ENCODE peak calls at places on chromosome 19, in five cellular contexts. R is GM23338, U is K562, K is breast epithelium, I is prostate gland. S is an unnamed sample.

GRCh38 chr19:719636-720377 is 11.1 kb downstream of the PALM start:
- DNase-seq in R (peak; percentile 49), U (peak; percentile 86), K (no peak), I (no peak), S (no peak)

GRCh38 chr19:53958168-53958571 is 4.6 kb upstream of the CACNG8 start:
- DNase-seq in R (peak; percentile 96), U (no peak), K (no peak), I (no peak), S (no peak)

GRCh38 chr19:37942516-37942902 is 35.5 kb downstream of the SIPA1L3 start:
- DNase-seq in R (no peak), U (no peak), K (no peak), I (no peak), S (no peak)

GRCh38 chr19:51398096-51398704 is 7.8 kb upstream of the C19orf84 start:
- DNase-seq in R (peak; percentile 70), U (peak; percentile 34), K (no peak), I (no peak), S (no peak)

GRCh38 chr19:2449019-2449418 is 7.7 kb downstream of the LMNB2 start:
- DNase-seq in R (no peak), U (no peak), K (no peak), I (no peak), S (no peak)

GRCh38 chr19:29805026-29805925 is 6.5 kb upstream of the CCNE1 start:
- DNase-seq in R (no peak), U (no peak), K (no peak), I (no peak), S (no peak)

GRCh38 chr19:34577056-34577455 is 95.5 kb downstream of the WTIP start:
- DNase-seq in R (peak; percentile 36), U (no peak), K (no peak), I (no peak), S (no peak)

GRCh38 chr19:11457831-11458230 is 22.4 kb downstream of the PRKCSH start:
- DNase-seq in R (no peak), U (peak; percentile 6), K (no peak), I (no peak), S (no peak)

GRCh38 chr19:41203371-41203770 is 10.4 kb downstream of the CYP2S1 start:
- DNase-seq in R (no peak), U (no peak), K (no peak), I (no peak), S (no peak)

GRCh38 chr19:13143135-13143534 is 7.0 kb downstream of the STX10 start:
- DNase-seq in R (no peak), U (no peak), K (no peak), I (no peak), S (no peak)

GRCh38 chr19:4144666-4145261 is 8.7 kb upstream of the CREB3L3 start:
- DNase-seq in R (no peak), U (peak; percentile 47), K (no peak), I (no peak), S (no peak)

GRCh38 chr19:11485245-11485837 is 4.5 kb upstream of the ELAVL3 start:
- DNase-seq in R (peak; percentile 51), U (peak; percentile 9), K (no peak), I (no peak), S (no peak)

GRCh38 chr19:3368848-3369336 is 2.5 kb downstream of the NFIC start:
- DNase-seq in R (no peak), U (no peak), K (no peak), I (no peak), S (no peak)

GRCh38 chr19:1907563-1908363 is 2.6 kb downstream of the ADAT3 start:
- DNase-seq in R (no peak), U (peak; percentile 37), K (peak; percentile 52), I (no peak), S (no peak)

GRCh38 chr19:22945560-22945959 is 57.4 kb downstream of the ZNF728 start:
- DNase-seq in R (peak; percentile 62), U (peak; percentile 11), K (no peak), I (no peak), S (no peak)

GRCh38 chr19:29562299-29563297 is 36.8 kb downstream of the VSTM2B start:
- DNase-seq in R (no peak), U (no peak), K (no peak), I (no peak), S (no peak)

GRCh38 chr19:35869327-35870123 is 1.2 kb downstream of the APLP1 start:
- DNase-seq in R (peak; percentile 99), U (peak; percentile 87), K (peak; percentile 42), I (peak; percentile 25), S (peak; percentile 87)
- TF ChIP-seq POLR2AphosphoS5 in R (peak; percentile 42), U (no peak), K (no peak), I (no peak), S (no peak)

GRCh38 chr19:9547870-9548269 is 9.4 kb upstream of the ZNF426 start:
- DNase-seq in R (no peak), U (no peak), K (no peak), I (no peak), S (no peak)
- TF ChIP-seq POLR2AphosphoS5 in R (no peak), U (no peak), K (no peak), I (no peak), S (no peak)

GRCh38 chr19:17974551-17974950 is 7.6 kb downstream of the KCNN1 start:
- DNase-seq in R (no peak), U (no peak), K (no peak), I (no peak), S (no peak)
- TF ChIP-seq POLR2AphosphoS5 in R (no peak), U (no peak), K (no peak), I (no peak), S (no peak)

GRCh38 chr19:9073806-9074205 is 13.1 kb upstream of the OR1M1 start:
- DNase-seq in R (peak; percentile 74), U (no peak), K (no peak), I (no peak), S (no peak)

GRCh38 chr19:9075064-9075964 is 11.5 kb upstream of the OR1M1 start:
- DNase-seq in R (peak; percentile 67), U (peak; percentile 84), K (peak; percentile 69), I (peak; percentile 73), S (no peak)

GRCh38 chr19:9076886-9077285 is 10.0 kb upstream of the OR1M1 start:
- DNase-seq in R (no peak), U (no peak), K (no peak), I (no peak), S (no peak)

DNA sequence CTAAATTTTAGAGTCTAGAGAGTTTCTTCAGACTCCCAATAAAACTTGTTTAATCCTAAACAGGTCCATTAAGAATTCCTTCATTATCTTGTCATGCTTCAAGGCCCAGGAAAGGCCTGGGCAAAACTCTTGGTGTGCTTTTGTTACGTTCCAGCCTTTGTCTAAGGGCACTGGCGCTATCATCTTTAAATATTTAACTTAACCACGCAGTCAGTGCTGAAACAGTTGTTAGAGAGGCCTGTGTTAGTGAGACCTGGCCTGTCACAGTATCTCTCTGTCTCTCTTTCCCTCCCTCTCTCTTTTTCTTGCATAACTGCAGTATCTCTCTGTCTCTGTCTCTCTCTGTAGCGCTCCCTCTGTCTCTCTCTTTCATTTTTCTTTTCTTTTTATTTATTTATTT is 8.2 kb upstream of the OR1M1 start:
- DNase-seq in R (no peak), U (no peak), K (no peak), I (no peak), S (no peak)
- TF ChIP-seq POLR2AphosphoS5 in R (no peak), U (no peak), K (no peak), I (no peak), S (no peak)

DNA sequence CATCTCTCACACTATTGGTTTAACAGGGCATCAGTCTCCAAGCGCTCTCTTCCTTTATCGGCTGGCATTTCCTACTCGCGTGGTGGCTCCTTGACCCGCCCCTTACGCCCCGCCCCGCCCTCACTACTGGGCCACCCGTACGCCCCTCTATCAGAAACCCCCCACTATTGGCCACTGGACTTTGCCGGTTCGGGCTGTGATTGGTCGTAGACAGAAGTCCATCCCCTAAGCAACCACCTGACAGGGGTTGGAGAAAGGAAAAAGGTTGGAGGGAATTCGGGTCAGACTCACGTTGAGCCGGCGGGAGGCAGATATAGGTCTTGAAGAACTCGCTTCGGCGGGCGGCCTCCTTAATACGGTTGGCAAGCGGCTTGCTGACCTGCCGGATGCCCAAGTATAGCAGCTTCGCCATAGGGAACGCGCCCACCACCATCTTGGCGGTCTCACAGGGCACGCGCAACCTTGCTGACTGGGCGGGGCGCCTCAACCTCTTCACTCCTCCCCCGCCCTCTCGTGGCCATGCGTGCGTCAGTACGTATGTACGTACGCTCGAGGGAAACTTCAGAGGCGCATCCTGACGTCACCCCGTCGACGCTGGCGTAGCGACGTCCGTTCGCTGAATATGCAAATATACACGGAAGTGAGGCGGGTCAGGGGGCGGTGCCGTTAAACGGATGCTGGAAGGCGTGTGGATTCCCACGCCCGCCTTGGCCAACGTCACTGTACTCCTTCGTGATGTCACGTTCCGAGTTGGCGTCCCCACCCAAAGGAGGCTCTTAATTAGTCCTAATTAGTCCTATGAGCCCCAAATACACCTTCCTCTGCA is at the start of gene OPA3:
- DNase-seq in R (peak; percentile 100), U (peak; percentile 96), K (peak; percentile 100), I (peak; percentile 100), S (peak; percentile 92)
- TF ChIP-seq POLR2AphosphoS5 in R (peak; percentile 79), U (peak; percentile 51), K (peak; percentile 96), I (peak; percentile 99), S (peak; percentile 85)